ENCODE peak calls at places on chromosomes 16 and 17, in four cellular contexts. One of them, this sample, is unnamed.

GRCh38 chr16:54620197-54620596 is 310.5 kb upstream of the IRX5 start:
- DNase-seq in H1: no peak
- DNase-seq in ovary: no peak
- DNase-seq in A549: no peak
- DNase-seq in this sample: no peak

GRCh38 chr17:78151514-78152008 is 5.4 kb downstream of the C17orf99 start:
- DNase-seq in ovary: no peak
- DNase-seq in H1: no peak
- DNase-seq in A549: peak
- DNase-seq in this sample: no peak

GRCh38 chr17:14813649-14814048 is 451.5 kb downstream of the PMP22 start:
- DNase-seq in A549: peak
- DNase-seq in H1: peak
- DNase-seq in ovary: no peak
- DNase-seq in this sample: no peak

GRCh38 chr17:5049314-5049819 is 14.1 kb upstream of the SLC52A1 start:
- DNase-seq in ovary: no peak
- DNase-seq in H1: no peak
- DNase-seq in A549: no peak
- DNase-seq in this sample: peak

GRCh38 chr16:57537194-57537505 is 779 bp upstream of the CCDC102A start:
- DNase-seq in ovary: no peak
- DNase-seq in A549: no peak
- DNase-seq in H1: no peak
- DNase-seq in this sample: no peak

GRCh38 chr17:79075433-79075805 is 795 bp downstream of the ENGASE start:
- DNase-seq in A549: no peak
- DNase-seq in ovary: no peak
- DNase-seq in H1: no peak
- DNase-seq in this sample: no peak

GRCh38 chr16:17563340-17563739 is 92.6 kb upstream of the XYLT1 start:
- DNase-seq in H1: no peak
- DNase-seq in A549: no peak
- DNase-seq in ovary: no peak
- DNase-seq in this sample: no peak

GRCh38 chr16:88951989-88952388 is 25.0 kb downstream of the CBFA2T3 start:
- DNase-seq in ovary: no peak
- DNase-seq in H1: no peak
- DNase-seq in A549: no peak
- DNase-seq in this sample: no peak

GRCh38 chr17:77842906-77843249 is 115.6 kb upstream of the TNRC6C start:
- DNase-seq in A549: no peak
- DNase-seq in ovary: no peak
- DNase-seq in H1: no peak
- DNase-seq in this sample: no peak

GRCh38 chr17:41799366-41799765 is 12.4 kb downstream of the P3H4 start:
- DNase-seq in A549: no peak
- DNase-seq in ovary: no peak
- DNase-seq in H1: no peak
- DNase-seq in this sample: no peak

GRCh38 chr17:8488931-8489330 is 53.2 kb downstream of the NDEL1 start:
- DNase-seq in H1: no peak
- DNase-seq in A549: peak
- DNase-seq in ovary: no peak
- DNase-seq in this sample: no peak

GRCh38 chr17:82356028-82356427 is 3.0 kb upstream of the TEX19 start:
- DNase-seq in A549: no peak
- DNase-seq in H1: no peak
- DNase-seq in ovary: no peak
- DNase-seq in this sample: peak

GRCh38 chr17:80671823-80672105 is 127.1 kb downstream of the RPTOR start:
- DNase-seq in A549: no peak
- DNase-seq in ovary: no peak
- DNase-seq in H1: no peak
- DNase-seq in this sample: no peak

GRCh38 chr16:71441348-71441781 is 489 bp downstream of the TLE7 start:
- DNase-seq in A549: no peak
- DNase-seq in H1: no peak
- DNase-seq in ovary: no peak
- DNase-seq in this sample: no peak

GRCh38 chr16:4257646-4258556 is 14.9 kb downstream of the TFAP4 start:
- DNase-seq in H1: no peak
- DNase-seq in A549: no peak
- DNase-seq in ovary: peak
- DNase-seq in this sample: no peak

GRCh38 chr17:64354824-64355535 is 35.7 kb downstream of the PECAM1 start:
- DNase-seq in ovary: no peak
- DNase-seq in H1: no peak
- DNase-seq in A549: no peak
- DNase-seq in this sample: no peak

GRCh38 chr16:74752756-74753155 is 21.9 kb downstream of the FA2H start:
- DNase-seq in H1: no peak
- DNase-seq in ovary: no peak
- DNase-seq in A549: no peak
- DNase-seq in this sample: no peak

GRCh38 chr17:50348522-50349240 is 2.8 kb downstream of the XYLT2 start:
- DNase-seq in ovary: peak
- DNase-seq in A549: no peak
- DNase-seq in H1: no peak
- DNase-seq in this sample: peak

GRCh38 chr17:29291163-29291752 is 2.7 kb downstream of the NUFIP2 start:
- DNase-seq in ovary: no peak
- DNase-seq in A549: peak
- DNase-seq in H1: no peak
- DNase-seq in this sample: no peak

GRCh38 chr17:58337126-58337599 is 8.6 kb upstream of the TSPOAP1 start:
- DNase-seq in ovary: no peak
- DNase-seq in H1: no peak
- DNase-seq in A549: no peak
- DNase-seq in this sample: no peak

GRCh38 chr16:69589434-69590269 is 23.9 kb downstream of the NFAT5 start:
- DNase-seq in A549: no peak
- DNase-seq in ovary: no peak
- DNase-seq in H1: no peak
- DNase-seq in this sample: no peak

GRCh38 chr16:495127-495748 is 32.3 kb upstream of the CAPN15 start:
- DNase-seq in ovary: no peak
- DNase-seq in H1: peak
- DNase-seq in A549: peak
- DNase-seq in this sample: no peak

GRCh38 chr16:51938861-51939260 is 608.1 kb downstream of the TOX3 start:
- DNase-seq in H1: no peak
- DNase-seq in ovary: no peak
- DNase-seq in A549: no peak
- DNase-seq in this sample: no peak

GRCh38 chr17:11209906-11210305 is 31.1 kb upstream of the SHISA6 start:
- DNase-seq in ovary: no peak
- DNase-seq in A549: no peak
- DNase-seq in H1: no peak
- DNase-seq in this sample: no peak

GRCh38 chr17:62162898-62163297 is 97.8 kb upstream of the MED13 start:
- DNase-seq in A549: no peak
- DNase-seq in H1: no peak
- DNase-seq in ovary: no peak
- DNase-seq in this sample: no peak

GRCh38 chr17:62164712-62165377 is 99.8 kb upstream of the MED13 start:
- DNase-seq in A549: no peak
- DNase-seq in ovary: no peak
- DNase-seq in H1: no peak
- DNase-seq in this sample: no peak

GRCh38 chr17:62161405-62162148 is 96.5 kb upstream of the MED13 start:
- DNase-seq in A549: no peak
- DNase-seq in H1: no peak
- DNase-seq in ovary: no peak
- DNase-seq in this sample: no peak

GRCh38 chr17:62165378-62165722 is 100.3 kb upstream of the MED13 start:
- DNase-seq in A549: no peak
- DNase-seq in ovary: no peak
- DNase-seq in H1: no peak
- DNase-seq in this sample: no peak

GRCh38 chr17:62163847-62164246 is 98.8 kb upstream of the MED13 start:
- DNase-seq in ovary: no peak
- DNase-seq in A549: no peak
- DNase-seq in H1: no peak
- DNase-seq in this sample: peak
- TF ChIP-seq EP300 in ovary: no peak
- TF ChIP-seq EP300 in A549: no peak
- TF ChIP-seq EP300 in H1: no peak
- TF ChIP-seq EP300 in this sample: no peak

GRCh38 chr17:74449773-74450172 is 16.7 kb upstream of the CD300A start:
- DNase-seq in A549: no peak
- DNase-seq in H1: no peak
- DNase-seq in ovary: no peak
- DNase-seq in this sample: peak

GRCh38 chr17:74447628-74448159 is 15.8 kb downstream of the GPRC5C start:
- DNase-seq in A549: no peak
- DNase-seq in ovary: no peak
- DNase-seq in H1: no peak
- DNase-seq in this sample: no peak

GRCh38 chr17:74448774-74449173 is 16.9 kb downstream of the GPRC5C start:
- DNase-seq in ovary: no peak
- DNase-seq in H1: no peak
- DNase-seq in A549: no peak
- DNase-seq in this sample: no peak

GRCh38 chr17:74450231-74450630 is 16.2 kb upstream of the CD300A start:
- DNase-seq in H1: no peak
- DNase-seq in ovary: no peak
- DNase-seq in A549: no peak
- DNase-seq in this sample: no peak

DNA sequence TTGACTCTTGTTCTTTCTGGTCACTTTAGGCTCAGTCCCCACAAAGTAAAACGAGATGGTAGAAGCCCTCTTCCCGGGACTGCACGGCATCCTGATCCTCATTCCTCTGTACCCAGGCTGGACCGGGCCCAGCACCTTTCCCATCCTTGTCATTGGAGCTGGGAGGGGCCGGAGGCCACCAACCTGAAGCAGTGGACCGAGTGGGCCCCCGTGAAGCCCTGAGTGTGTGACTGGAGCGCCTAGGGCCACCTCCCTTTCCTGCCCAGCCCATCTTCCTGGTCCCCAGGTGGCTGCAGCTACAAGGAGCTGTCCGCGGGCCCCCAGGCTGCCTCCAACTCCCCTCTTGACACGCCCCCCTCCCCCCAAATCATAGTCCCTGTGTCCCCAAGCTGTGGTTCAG is 17.1 kb upstream of the CD300A start:
- DNase-seq in H1: no peak
- DNase-seq in ovary: no peak
- DNase-seq in A549: no peak
- DNase-seq in this sample: no peak
- H3K27ac ChIP-seq in H1: no peak
- H3K27ac ChIP-seq in ovary: no peak
- H3K27ac ChIP-seq in A549: no peak
- H3K27ac ChIP-seq in this sample: peak

GRCh38 chr16:68285683-68286082 is 21.4 kb downstream of the SLC7A6 start:
- DNase-seq in ovary: no peak
- DNase-seq in A549: no peak
- DNase-seq in H1: no peak
- DNase-seq in this sample: no peak
- TF ChIP-seq CTCF in ovary: no peak
- TF ChIP-seq CTCF in A549: no peak
- TF ChIP-seq CTCF in H1: no peak
- TF ChIP-seq CTCF in this sample: no peak

DNA sequence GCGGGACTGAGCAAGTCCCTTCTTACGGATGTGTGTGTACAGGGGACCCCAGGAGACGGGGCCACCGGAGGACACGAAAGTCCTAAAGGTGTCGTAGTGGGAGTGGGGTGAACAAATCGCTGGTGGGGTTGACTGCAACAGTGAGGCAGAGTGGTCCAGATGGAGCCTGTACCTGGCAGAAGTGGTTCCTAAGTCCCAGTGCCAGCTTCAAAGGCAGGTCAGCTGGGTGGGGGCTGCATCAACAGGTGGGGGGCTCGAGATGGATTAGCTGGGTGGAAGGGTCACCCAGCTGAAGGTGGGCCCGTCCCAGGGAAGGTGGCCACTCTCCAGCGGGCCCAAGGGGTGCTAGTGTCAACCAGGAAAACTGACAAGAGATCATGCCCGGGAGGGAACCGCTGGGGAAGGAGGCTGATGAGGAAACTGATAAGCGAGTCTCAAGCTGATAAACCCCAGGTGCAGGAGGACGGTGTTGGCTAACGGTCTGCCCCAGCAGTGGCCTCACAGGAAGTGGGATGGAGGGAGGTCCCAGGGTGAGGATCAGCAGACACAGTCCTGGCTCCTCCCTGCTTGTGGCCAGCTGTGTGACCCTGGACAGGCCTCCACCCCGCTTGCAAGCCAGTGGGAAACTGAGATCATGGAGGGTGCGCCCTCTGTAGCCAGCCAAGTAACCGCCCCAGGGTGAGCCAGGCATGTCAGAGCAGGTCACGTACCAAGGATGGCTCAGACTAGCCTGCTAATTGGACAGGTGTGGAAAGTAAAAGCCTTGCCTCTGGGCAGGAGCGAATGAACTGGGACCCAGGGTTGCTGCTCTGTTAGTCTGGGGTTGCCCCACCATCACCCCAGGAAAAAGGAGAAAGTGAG is 1.0 kb downstream of the ORAI3 start:
- DNase-seq in A549: peak
- DNase-seq in H1: no peak
- DNase-seq in ovary: peak
- DNase-seq in this sample: peak
- TF ChIP-seq EP300 in A549: no peak
- TF ChIP-seq EP300 in H1: no peak
- TF ChIP-seq EP300 in ovary: no peak
- TF ChIP-seq EP300 in this sample: no peak